ENCODE peak calls at places on chromosomes 16 and 17, in seven cellular contexts. N, R, T, J, C, E and W are unnamed samples.

GRCh38 chr16:84964729-84965128 is 46.6 kb downstream of the ZDHHC7 start:
- DNase-seq in N (no peak), R (no peak), T (no peak), J (no peak), C (no peak), E (no peak), W (no peak)

GRCh38 chr16:85619089-85619850 is 6.1 kb downstream of the GSE1 start:
- DNase-seq in N (no peak), R (no peak), T (no peak), J (no peak), C (no peak), E (no peak), W (no peak)

GRCh38 chr17:58317421-58318064 is 11.1 kb downstream of the TSPOAP1 start:
- DNase-seq in N (peak), R (peak), T (peak), J (peak), C (peak), E (peak), W (peak)

GRCh38 chr17:44044092-44044491 is 22.4 kb downstream of the LSM12 start:
- DNase-seq in N (no peak), R (peak), T (no peak), J (peak), C (no peak), E (no peak), W (no peak)

GRCh38 chr16:85265789-85266188 is 153.5 kb upstream of the CIBAR2 start:
- DNase-seq in N (no peak), R (no peak), T (no peak), J (no peak), C (no peak), E (no peak), W (no peak)

GRCh38 chr16:106623-107324 is 28.7 kb downstream of the MPG start:
- DNase-seq in N (peak), R (peak), T (peak), J (peak), C (peak), E (peak), W (peak)

GRCh38 chr17:10316986-10317834 is 55.6 kb downstream of the MYH13 start:
- DNase-seq in N (peak), R (peak), T (peak), J (peak), C (peak), E (peak), W (peak)

GRCh38 chr17:32477220-32477619 is 9.6 kb upstream of the CDK5R1 start:
- DNase-seq in N (no peak), R (no peak), T (no peak), J (no peak), C (no peak), E (no peak), W (no peak)

GRCh38 chr16:88561485-88562369 is 8.5 kb upstream of the ZC3H18 start:
- DNase-seq in N (peak), R (peak), T (peak), J (peak), C (peak), E (peak), W (peak)

GRCh38 chr16:27177031-27177774 is 26.1 kb upstream of the KDM8 start:
- DNase-seq in N (no peak), R (peak), T (no peak), J (peak), C (no peak), E (no peak), W (no peak)

GRCh38 chr16:13176711-13177110 is 275.3 kb downstream of the SHISA9 start:
- DNase-seq in N (no peak), R (no peak), T (no peak), J (no peak), C (no peak), E (no peak), W (no peak)

GRCh38 chr17:75033346-75034235 is 13.2 kb downstream of the ATP5PD start:
- DNase-seq in N (peak), R (peak), T (peak), J (peak), C (peak), E (peak), W (peak)

GRCh38 chr16:30084816-30085159 is 6.9 kb downstream of the TBX6 start:
- DNase-seq in N (no peak), R (no peak), T (no peak), J (no peak), C (no peak), E (no peak), W (no peak)

GRCh38 chr16:13961099-13961811 is 41.3 kb downstream of the ERCC4 start:
- DNase-seq in N (no peak), R (no peak), T (no peak), J (peak), C (peak), E (no peak), W (no peak)

GRCh38 chr16:57066625-57067024 is 25.8 kb upstream of the CPNE2 start:
- DNase-seq in N (no peak), R (no peak), T (no peak), J (no peak), C (no peak), E (no peak), W (no peak)

GRCh38 chr17:17398928-17399926 is 77.6 kb upstream of the MED9 start:
- DNase-seq in N (no peak), R (no peak), T (no peak), J (peak), C (no peak), E (no peak), W (no peak)

GRCh38 chr16:82741073-82741615 is 114.4 kb downstream of the CDH13 start:
- DNase-seq in N (no peak), R (peak), T (no peak), J (no peak), C (no peak), E (no peak), W (no peak)

GRCh38 chr17:36808181-36808661 is 129.1 kb upstream of the LHX1 start:
- DNase-seq in N (no peak), R (no peak), T (no peak), J (peak), C (peak), E (peak), W (peak)
- TF ChIP-seq EZH2 in N (no peak), R (peak), T (no peak), J (no peak), C (peak), E (peak), W (peak)

GRCh38 chr17:4104506-4104905 is 38.3 kb downstream of the ZZEF1 start:
- DNase-seq in N (no peak), R (no peak), T (no peak), J (no peak), C (no peak), E (no peak), W (no peak)

GRCh38 chr17:4108397-4108796 is 34.4 kb downstream of the ZZEF1 start:
- DNase-seq in N (no peak), R (no peak), T (no peak), J (no peak), C (no peak), E (no peak), W (no peak)

GRCh38 chr17:4101799-4102405 is 40.9 kb downstream of the ZZEF1 start:
- DNase-seq in N (no peak), R (no peak), T (peak), J (no peak), C (no peak), E (no peak), W (no peak)

GRCh38 chr17:4101127-4101798 is 41.6 kb downstream of the ZZEF1 start:
- DNase-seq in N (no peak), R (no peak), T (peak), J (no peak), C (peak), E (no peak), W (no peak)

GRCh38 chr17:4105232-4105631 is 37.6 kb downstream of the ZZEF1 start:
- DNase-seq in N (no peak), R (no peak), T (no peak), J (no peak), C (peak), E (no peak), W (no peak)
- TF ChIP-seq EZH2phosphoT487 in N (no peak), R (no peak), T (no peak), J (no peak), C (no peak), E (no peak), W (no peak)

DNA sequence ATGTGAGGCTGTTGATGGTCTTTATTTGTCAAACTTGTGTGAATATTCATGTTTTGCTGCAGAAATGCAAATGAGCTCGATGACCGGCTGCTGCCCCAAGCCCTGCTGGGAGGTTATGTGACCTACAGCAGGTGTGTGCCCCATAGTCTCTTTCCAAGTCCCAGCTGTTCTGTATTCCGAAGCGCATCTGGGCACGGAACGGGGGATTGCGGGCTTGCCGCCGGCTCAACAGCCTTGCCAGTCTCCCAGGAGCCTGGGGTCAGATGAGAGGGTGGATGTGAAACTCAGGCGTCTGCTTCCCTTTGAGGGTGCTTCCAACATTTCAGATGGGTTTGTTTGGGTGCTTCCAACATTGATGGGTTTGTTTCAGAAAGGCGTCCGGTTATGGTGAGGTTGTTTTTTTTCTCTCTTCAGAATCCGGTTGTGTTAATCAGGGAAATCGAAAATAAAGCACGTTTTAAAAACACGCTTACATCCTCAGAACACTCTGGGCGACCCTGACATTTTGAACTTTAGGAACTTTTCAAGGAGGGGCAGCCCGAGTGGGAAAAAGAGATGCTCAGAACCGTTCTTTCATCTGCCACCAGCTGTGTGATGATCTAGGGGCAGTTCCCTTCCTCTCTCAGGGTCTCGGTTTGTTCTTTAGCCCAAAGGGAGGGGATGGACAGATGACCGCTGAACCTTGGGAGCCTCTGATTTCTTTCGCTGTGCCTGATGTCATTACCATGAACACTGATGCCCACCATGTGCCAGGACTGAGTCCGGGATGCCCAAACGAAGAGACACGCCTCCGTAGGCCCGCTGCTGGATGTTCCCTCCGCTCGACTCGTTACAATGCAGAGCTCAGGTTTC is 47.8 kb upstream of the AMZ2 start:
- DNase-seq in N (no peak), R (no peak), T (no peak), J (no peak), C (no peak), E (peak), W (peak)
- TF ChIP-seq EZH2 in N (no peak), R (no peak), T (no peak), J (peak), C (no peak), E (no peak), W (peak)

GRCh38 chr17:77564278-77564920 is 394.1 kb upstream of the TNRC6C start:
- DNase-seq in N (no peak), R (no peak), T (no peak), J (no peak), C (no peak), E (no peak), W (no peak)
- TF ChIP-seq EZH2phosphoT487 in N (no peak), R (no peak), T (no peak), J (no peak), C (no peak), E (no peak), W (no peak)

DNA sequence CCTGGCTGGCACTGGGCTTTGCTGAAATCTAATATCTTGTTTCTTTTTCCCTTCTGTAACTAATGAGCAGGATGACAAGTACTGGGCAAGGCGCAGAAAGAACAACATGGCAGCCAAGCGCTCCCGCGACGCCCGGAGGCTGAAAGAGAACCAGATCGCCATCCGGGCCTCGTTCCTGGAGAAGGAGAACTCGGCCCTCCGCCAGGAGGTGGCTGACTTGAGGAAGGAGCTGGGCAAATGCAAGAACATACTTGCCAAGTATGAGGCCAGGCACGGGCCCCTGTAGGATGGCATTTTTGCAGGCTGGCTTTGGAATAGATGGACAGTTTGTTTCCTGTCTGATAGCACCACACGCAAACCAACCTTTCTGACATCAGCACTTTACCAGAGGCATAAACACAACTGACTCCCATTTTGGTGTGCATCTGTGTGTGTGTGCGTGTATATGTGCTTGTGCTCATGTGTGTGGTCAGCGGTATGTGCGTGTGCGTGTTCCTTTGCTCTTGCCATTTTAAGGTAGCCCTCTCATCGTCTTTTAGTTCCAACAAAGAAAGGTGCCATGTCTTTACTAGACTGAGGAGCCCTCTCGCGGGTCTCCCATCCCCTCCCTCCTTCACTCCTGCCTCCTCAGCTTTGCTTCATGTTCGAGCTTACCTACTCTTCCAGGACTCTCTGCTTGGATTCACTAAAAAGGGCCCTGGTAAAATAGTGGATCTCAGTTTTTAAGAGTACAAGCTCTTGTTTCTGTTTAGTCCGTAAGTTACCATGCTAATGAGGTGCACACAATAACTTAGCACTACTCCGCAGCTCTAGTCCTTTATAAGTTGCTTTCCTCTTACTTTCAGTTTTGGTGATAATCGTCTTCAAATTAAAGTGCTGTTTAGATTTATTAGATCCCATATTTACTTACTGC is 56.1 kb downstream of the HLF start:
- DNase-seq in N (no peak), R (no peak), T (no peak), J (no peak), C (no peak), E (no peak), W (no peak)
- TF ChIP-seq EZH2 in N (no peak), R (no peak), T (no peak), J (no peak), C (no peak), E (no peak), W (no peak)

DNA sequence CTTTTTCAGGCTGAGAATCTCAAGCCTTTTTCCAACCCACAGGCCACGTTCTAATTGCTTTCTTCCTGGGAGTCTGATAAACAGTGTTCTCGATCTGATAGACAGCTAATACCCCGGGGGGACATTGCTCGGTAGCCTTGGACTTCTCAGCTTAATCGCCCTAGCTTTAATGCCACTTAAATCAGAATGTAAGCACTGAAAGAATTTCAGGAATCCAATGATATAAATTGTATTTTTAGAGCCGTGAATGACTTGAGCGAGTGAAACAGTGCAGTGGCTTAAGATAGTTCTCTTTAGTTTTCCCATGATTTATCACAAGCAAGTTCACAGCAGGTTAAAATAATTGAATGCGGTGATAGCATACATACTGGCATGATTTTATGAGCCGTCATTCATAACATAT is 116.2 kb upstream of the MYOCD start:
- DNase-seq in N (no peak), R (no peak), T (no peak), J (no peak), C (no peak), E (no peak), W (no peak)
- TF ChIP-seq EZH2phosphoT487 in N (no peak), R (no peak), T (no peak), J (no peak), C (no peak), E (no peak), W (no peak)

GRCh38 chr17:40326014-40326831 is 17.2 kb downstream of the RARA start:
- DNase-seq in N (no peak), R (no peak), T (peak), J (no peak), C (no peak), E (no peak), W (no peak)

GRCh38 chr17:40328386-40328766 is 19.4 kb downstream of the RARA start:
- DNase-seq in N (no peak), R (no peak), T (no peak), J (no peak), C (no peak), E (no peak), W (no peak)

GRCh38 chr17:40326832-40327199 is 17.8 kb downstream of the RARA start:
- DNase-seq in N (no peak), R (no peak), T (no peak), J (no peak), C (no peak), E (no peak), W (no peak)

GRCh38 chr17:40327244-40327666 is 18.3 kb downstream of the RARA start:
- DNase-seq in N (no peak), R (no peak), T (no peak), J (no peak), C (no peak), E (no peak), W (no peak)

DNA sequence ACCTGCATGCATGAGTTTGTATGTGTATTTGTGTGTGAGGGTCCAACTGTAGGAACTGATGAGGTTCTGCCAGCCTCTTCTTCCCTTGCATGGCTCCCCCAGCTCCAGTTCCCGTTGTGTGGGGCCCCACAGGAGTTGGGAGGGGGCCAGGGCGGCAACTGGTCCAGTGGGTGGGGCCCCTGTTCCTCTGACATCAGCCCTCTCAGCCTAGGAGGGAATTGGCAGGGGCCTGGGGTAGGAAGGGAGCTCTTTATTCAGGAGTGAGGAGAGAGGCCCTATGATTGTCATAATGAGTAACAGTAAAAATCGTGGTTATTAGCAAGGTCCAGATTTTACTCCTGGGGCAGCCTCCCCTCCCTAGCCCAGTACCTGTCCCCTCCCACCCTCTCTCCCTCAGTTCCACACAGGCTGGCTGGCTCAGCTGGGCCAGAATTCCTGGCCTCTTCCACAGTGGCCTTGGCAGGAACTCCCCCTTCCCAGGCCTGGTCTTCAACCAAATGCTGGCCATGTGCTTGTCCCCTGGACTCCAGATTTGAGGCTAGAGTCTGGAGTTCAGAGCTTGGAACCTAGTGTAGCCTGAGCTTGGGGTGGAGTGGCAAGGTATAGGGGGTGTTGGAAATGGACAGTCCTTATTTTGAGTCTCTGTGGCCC is 18.9 kb downstream of the RARA start:
- DNase-seq in N (no peak), R (no peak), T (no peak), J (peak), C (no peak), E (no peak), W (no peak)
- TF ChIP-seq EZH2 in N (no peak), R (no peak), T (no peak), J (no peak), C (no peak), E (no peak), W (no peak)

DNA sequence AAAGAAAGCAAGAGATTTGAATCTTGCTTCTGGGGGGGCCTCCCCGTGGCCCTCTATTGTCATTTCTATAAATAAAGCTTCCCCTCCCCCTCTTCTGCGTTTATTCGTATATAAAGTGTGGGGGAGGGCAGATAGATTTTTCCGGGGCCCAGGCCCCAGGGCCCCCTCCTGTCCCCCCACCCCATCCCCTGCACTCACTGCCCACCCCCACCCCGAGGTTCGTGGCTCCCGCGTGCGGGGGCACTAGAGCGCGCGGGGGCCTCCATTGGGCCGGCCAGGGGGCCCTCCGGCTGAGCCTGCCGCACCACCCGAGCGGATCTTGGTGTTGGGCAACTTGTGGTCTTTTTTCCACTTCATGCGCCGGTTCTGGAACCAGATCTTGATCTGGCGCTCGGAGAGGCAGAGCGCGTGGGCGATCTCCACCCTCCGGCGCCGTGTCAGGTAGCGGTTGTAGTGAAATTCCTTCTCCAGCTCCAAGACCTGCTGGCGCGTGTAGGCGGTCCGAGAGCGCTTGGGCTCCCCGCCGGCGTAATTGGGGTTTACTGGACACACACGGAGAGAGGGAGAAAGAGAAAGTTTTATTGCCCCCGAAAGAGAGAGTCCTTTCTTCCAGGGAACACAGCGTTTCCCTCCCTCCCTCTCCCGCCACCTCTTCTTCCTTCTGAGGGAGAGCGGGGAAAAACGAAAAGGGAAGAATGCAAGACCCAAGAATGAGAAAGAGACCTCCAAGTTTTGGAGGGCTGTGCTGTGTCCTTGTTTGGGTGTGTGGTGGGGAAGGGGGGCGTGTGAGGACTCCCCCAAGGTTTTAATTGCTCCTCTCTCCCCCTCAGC is 1.5 kb downstream of the HOXB4 start:
- DNase-seq in N (no peak), R (peak), T (no peak), J (peak), C (peak), E (peak), W (no peak)
- TF ChIP-seq EZH2phosphoT487 in N (no peak), R (no peak), T (no peak), J (no peak), C (no peak), E (peak), W (peak)

GRCh38 chr17:1727876-1728630 is 3.5 kb downstream of the WDR81 start:
- DNase-seq in N (no peak), R (no peak), T (no peak), J (no peak), C (no peak), E (no peak), W (no peak)

GRCh38 chr17:1731194-1731506 is 6.6 kb downstream of the WDR81 start:
- DNase-seq in N (no peak), R (no peak), T (no peak), J (no peak), C (no peak), E (no peak), W (no peak)

GRCh38 chr17:1732241-1733046 is 7.9 kb downstream of the WDR81 start:
- DNase-seq in N (no peak), R (no peak), T (no peak), J (no peak), C (no peak), E (no peak), W (no peak)

GRCh38 chr17:1730345-1731193 is 6.1 kb downstream of the WDR81 start:
- DNase-seq in N (no peak), R (no peak), T (no peak), J (peak), C (peak), E (no peak), W (no peak)

GRCh38 chr17:1730004-1730344 is 5.5 kb downstream of the WDR81 start:
- DNase-seq in N (no peak), R (no peak), T (no peak), J (no peak), C (no peak), E (no peak), W (no peak)
- TF ChIP-seq EZH2 in N (no peak), R (no peak), T (no peak), J (no peak), C (no peak), E (no peak), W (no peak)